ENCODE peak calls at places on chromosomes 4 and X, in nine cellular contexts. One of them, this sample, is unnamed.

GRCh38 chrX:47224896-47225290 is 6.4 kb downstream of the CDK16 start:
- DNase-seq in iris pigment epithelial cell: no peak
- DNase-seq in HFF-Myc: no peak
- DNase-seq in fibroblast of the aortic adventitia: no peak
- DNase-seq in NCI-H2227 treated with DMSO at 0.1 percent for 48 hours: no peak
- DNase-seq in RKO: no peak
- DNase-seq in SW 1271: no peak
- DNase-seq in aorta: peak
- DNase-seq in HT1080: no peak
- DNase-seq in this sample: no peak

GRCh38 chr4:2882341-2882740 is 38.7 kb downstream of the ADD1 start:
- DNase-seq in RKO: no peak
- DNase-seq in NCI-H2227 treated with DMSO at 0.1 percent for 48 hours: no peak
- DNase-seq in HT1080: no peak
- DNase-seq in fibroblast of the aortic adventitia: no peak
- DNase-seq in HFF-Myc: no peak
- DNase-seq in SW 1271: no peak
- DNase-seq in iris pigment epithelial cell: no peak
- DNase-seq in aorta: no peak
- DNase-seq in this sample: no peak

GRCh38 chr4:14254252-14254651 is 626.7 kb upstream of the BOD1L1 start:
- DNase-seq in HFF-Myc: peak
- DNase-seq in iris pigment epithelial cell: peak
- DNase-seq in SW 1271: peak
- DNase-seq in NCI-H2227 treated with DMSO at 0.1 percent for 48 hours: no peak
- DNase-seq in HT1080: peak
- DNase-seq in fibroblast of the aortic adventitia: peak
- DNase-seq in RKO: peak
- DNase-seq in aorta: no peak
- DNase-seq in this sample: peak

GRCh38 chr4:165518658-165519057 is 139.8 kb downstream of the CPE start:
- DNase-seq in aorta: no peak
- DNase-seq in NCI-H2227 treated with DMSO at 0.1 percent for 48 hours: no peak
- DNase-seq in fibroblast of the aortic adventitia: no peak
- DNase-seq in HFF-Myc: no peak
- DNase-seq in HT1080: no peak
- DNase-seq in RKO: no peak
- DNase-seq in SW 1271: no peak
- DNase-seq in iris pigment epithelial cell: no peak
- DNase-seq in this sample: no peak

GRCh38 chr4:184450045-184450444 is 24.3 kb downstream of the IRF2 start:
- DNase-seq in NCI-H2227 treated with DMSO at 0.1 percent for 48 hours: no peak
- DNase-seq in SW 1271: no peak
- DNase-seq in RKO: no peak
- DNase-seq in aorta: no peak
- DNase-seq in HT1080: peak
- DNase-seq in HFF-Myc: no peak
- DNase-seq in fibroblast of the aortic adventitia: peak
- DNase-seq in iris pigment epithelial cell: peak
- DNase-seq in this sample: peak

GRCh38 chr4:119898211-119898610 is 168.4 kb downstream of the MAD2L1 start:
- DNase-seq in aorta: no peak
- DNase-seq in SW 1271: no peak
- DNase-seq in fibroblast of the aortic adventitia: no peak
- DNase-seq in iris pigment epithelial cell: no peak
- DNase-seq in NCI-H2227 treated with DMSO at 0.1 percent for 48 hours: no peak
- DNase-seq in HFF-Myc: no peak
- DNase-seq in RKO: no peak
- DNase-seq in HT1080: no peak
- DNase-seq in this sample: no peak

GRCh38 chrX:116607766-116608165 is 145.0 kb upstream of the CT83 start:
- DNase-seq in SW 1271: no peak
- DNase-seq in NCI-H2227 treated with DMSO at 0.1 percent for 48 hours: no peak
- DNase-seq in HFF-Myc: no peak
- DNase-seq in fibroblast of the aortic adventitia: no peak
- DNase-seq in HT1080: no peak
- DNase-seq in RKO: no peak
- DNase-seq in aorta: no peak
- DNase-seq in iris pigment epithelial cell: peak
- DNase-seq in this sample: no peak

GRCh38 chrX:120262781-120263719 is 12.4 kb downstream of the ZBTB33 start:
- DNase-seq in fibroblast of the aortic adventitia: no peak
- DNase-seq in aorta: no peak
- DNase-seq in RKO: no peak
- DNase-seq in HFF-Myc: no peak
- DNase-seq in iris pigment epithelial cell: no peak
- DNase-seq in HT1080: no peak
- DNase-seq in SW 1271: no peak
- DNase-seq in NCI-H2227 treated with DMSO at 0.1 percent for 48 hours: no peak
- DNase-seq in this sample: no peak

GRCh38 chrX:11423362-11423818 is 130.2 kb downstream of the AMELX start:
- DNase-seq in RKO: peak
- DNase-seq in fibroblast of the aortic adventitia: peak
- DNase-seq in HT1080: peak
- DNase-seq in HFF-Myc: peak
- DNase-seq in NCI-H2227 treated with DMSO at 0.1 percent for 48 hours: no peak
- DNase-seq in iris pigment epithelial cell: peak
- DNase-seq in SW 1271: peak
- DNase-seq in aorta: no peak
- DNase-seq in this sample: peak

GRCh38 chr4:71187399-71188196 is 151.2 kb upstream of the SLC4A4 start:
- DNase-seq in aorta: peak
- DNase-seq in SW 1271: no peak
- DNase-seq in fibroblast of the aortic adventitia: peak
- DNase-seq in NCI-H2227 treated with DMSO at 0.1 percent for 48 hours: no peak
- DNase-seq in iris pigment epithelial cell: peak
- DNase-seq in HT1080: no peak
- DNase-seq in RKO: peak
- DNase-seq in HFF-Myc: no peak
- DNase-seq in this sample: peak

GRCh38 chrX:8632949-8633348 is 99.0 kb downstream of the ANOS1 start:
- DNase-seq in HT1080: no peak
- DNase-seq in iris pigment epithelial cell: no peak
- DNase-seq in RKO: no peak
- DNase-seq in fibroblast of the aortic adventitia: no peak
- DNase-seq in aorta: no peak
- DNase-seq in SW 1271: no peak
- DNase-seq in HFF-Myc: no peak
- DNase-seq in NCI-H2227 treated with DMSO at 0.1 percent for 48 hours: no peak
- DNase-seq in this sample: no peak

GRCh38 chr4:183256756-183257385 is 63.2 kb downstream of the CLDN22 start:
- DNase-seq in HFF-Myc: peak
- DNase-seq in fibroblast of the aortic adventitia: peak
- DNase-seq in RKO: peak
- DNase-seq in NCI-H2227 treated with DMSO at 0.1 percent for 48 hours: no peak
- DNase-seq in iris pigment epithelial cell: peak
- DNase-seq in aorta: peak
- DNase-seq in HT1080: peak
- DNase-seq in SW 1271: peak
- DNase-seq in this sample: peak

GRCh38 chr4:6748286-6748685 is 32.3 kb downstream of the BLOC1S4 start:
- DNase-seq in HFF-Myc: no peak
- DNase-seq in NCI-H2227 treated with DMSO at 0.1 percent for 48 hours: no peak
- DNase-seq in HT1080: no peak
- DNase-seq in aorta: no peak
- DNase-seq in fibroblast of the aortic adventitia: no peak
- DNase-seq in SW 1271: no peak
- DNase-seq in RKO: no peak
- DNase-seq in iris pigment epithelial cell: no peak
- DNase-seq in this sample: no peak

GRCh38 chr4:65893311-65893710 is 223.0 kb upstream of the EPHA5 start:
- DNase-seq in SW 1271: no peak
- DNase-seq in HT1080: no peak
- DNase-seq in HFF-Myc: no peak
- DNase-seq in iris pigment epithelial cell: no peak
- DNase-seq in NCI-H2227 treated with DMSO at 0.1 percent for 48 hours: no peak
- DNase-seq in aorta: no peak
- DNase-seq in fibroblast of the aortic adventitia: peak
- DNase-seq in RKO: no peak
- DNase-seq in this sample: peak

GRCh38 chrX:74449322-74449936 is 28.1 kb downstream of the SLC16A2 start:
- DNase-seq in iris pigment epithelial cell: no peak
- DNase-seq in NCI-H2227 treated with DMSO at 0.1 percent for 48 hours: no peak
- DNase-seq in HT1080: peak
- DNase-seq in fibroblast of the aortic adventitia: peak
- DNase-seq in HFF-Myc: no peak
- DNase-seq in SW 1271: no peak
- DNase-seq in aorta: no peak
- DNase-seq in RKO: no peak
- DNase-seq in this sample: peak

GRCh38 chrX:31894152-31894551 is 822.3 kb upstream of the FTHL17 start:
- DNase-seq in HFF-Myc: no peak
- DNase-seq in aorta: no peak
- DNase-seq in SW 1271: no peak
- DNase-seq in RKO: no peak
- DNase-seq in HT1080: no peak
- DNase-seq in fibroblast of the aortic adventitia: no peak
- DNase-seq in iris pigment epithelial cell: no peak
- DNase-seq in NCI-H2227 treated with DMSO at 0.1 percent for 48 hours: no peak
- DNase-seq in this sample: no peak

GRCh38 chr4:80192937-80193336 is 4.4 kb upstream of the PRDM8 start:
- DNase-seq in iris pigment epithelial cell: peak
- DNase-seq in aorta: no peak
- DNase-seq in HT1080: peak
- DNase-seq in fibroblast of the aortic adventitia: peak
- DNase-seq in SW 1271: no peak
- DNase-seq in NCI-H2227 treated with DMSO at 0.1 percent for 48 hours: no peak
- DNase-seq in HFF-Myc: no peak
- DNase-seq in RKO: no peak
- DNase-seq in this sample: peak

GRCh38 chr4:128288689-128289106 is 1.1 kb upstream of the PGRMC2 start:
- DNase-seq in SW 1271: no peak
- DNase-seq in fibroblast of the aortic adventitia: peak
- DNase-seq in RKO: peak
- DNase-seq in HT1080: no peak
- DNase-seq in NCI-H2227 treated with DMSO at 0.1 percent for 48 hours: peak
- DNase-seq in aorta: no peak
- DNase-seq in HFF-Myc: no peak
- DNase-seq in iris pigment epithelial cell: peak
- DNase-seq in this sample: peak

GRCh38 chr4:185473247-185473646 is 1.7 kb upstream of the CCDC110 start:
- DNase-seq in aorta: no peak
- DNase-seq in fibroblast of the aortic adventitia: no peak
- DNase-seq in HFF-Myc: no peak
- DNase-seq in NCI-H2227 treated with DMSO at 0.1 percent for 48 hours: no peak
- DNase-seq in RKO: no peak
- DNase-seq in iris pigment epithelial cell: no peak
- DNase-seq in SW 1271: no peak
- DNase-seq in HT1080: no peak
- DNase-seq in this sample: no peak

GRCh38 chr4:5782829-5783476 is 72.0 kb downstream of the EVC start:
- DNase-seq in NCI-H2227 treated with DMSO at 0.1 percent for 48 hours: no peak
- DNase-seq in aorta: no peak
- DNase-seq in HFF-Myc: no peak
- DNase-seq in HT1080: no peak
- DNase-seq in iris pigment epithelial cell: no peak
- DNase-seq in RKO: no peak
- DNase-seq in SW 1271: no peak
- DNase-seq in fibroblast of the aortic adventitia: no peak
- DNase-seq in this sample: no peak

GRCh38 chrX:37684918-37685317 is 673 bp upstream of the XK start:
- DNase-seq in HT1080: no peak
- DNase-seq in NCI-H2227 treated with DMSO at 0.1 percent for 48 hours: peak
- DNase-seq in iris pigment epithelial cell: no peak
- DNase-seq in RKO: no peak
- DNase-seq in fibroblast of the aortic adventitia: no peak
- DNase-seq in aorta: no peak
- DNase-seq in HFF-Myc: no peak
- DNase-seq in SW 1271: no peak
- DNase-seq in this sample: peak

GRCh38 chrX:125205084-125205917 is 114.4 kb upstream of the TEX13C start:
- DNase-seq in HT1080: peak
- DNase-seq in iris pigment epithelial cell: peak
- DNase-seq in aorta: peak
- DNase-seq in fibroblast of the aortic adventitia: no peak
- DNase-seq in NCI-H2227 treated with DMSO at 0.1 percent for 48 hours: peak
- DNase-seq in HFF-Myc: no peak
- DNase-seq in RKO: no peak
- DNase-seq in SW 1271: no peak
- DNase-seq in this sample: peak

GRCh38 chrX:28205905-28206304 is 224.7 kb upstream of the DCAF8L1 start:
- DNase-seq in RKO: no peak
- DNase-seq in aorta: no peak
- DNase-seq in SW 1271: no peak
- DNase-seq in iris pigment epithelial cell: no peak
- DNase-seq in HT1080: no peak
- DNase-seq in HFF-Myc: no peak
- DNase-seq in NCI-H2227 treated with DMSO at 0.1 percent for 48 hours: no peak
- DNase-seq in fibroblast of the aortic adventitia: no peak
- DNase-seq in this sample: no peak

GRCh38 chrX:118503260-118504041 is 7.8 kb downstream of the DOCK11 start:
- DNase-seq in RKO: no peak
- DNase-seq in SW 1271: no peak
- DNase-seq in fibroblast of the aortic adventitia: no peak
- DNase-seq in NCI-H2227 treated with DMSO at 0.1 percent for 48 hours: no peak
- DNase-seq in HT1080: no peak
- DNase-seq in iris pigment epithelial cell: no peak
- DNase-seq in HFF-Myc: no peak
- DNase-seq in aorta: no peak
- DNase-seq in this sample: no peak

GRCh38 chrX:46979340-46979739 is 67.1 kb downstream of the JADE3 start:
- DNase-seq in RKO: peak
- DNase-seq in NCI-H2227 treated with DMSO at 0.1 percent for 48 hours: no peak
- DNase-seq in fibroblast of the aortic adventitia: peak
- DNase-seq in iris pigment epithelial cell: peak
- DNase-seq in HT1080: peak
- DNase-seq in HFF-Myc: no peak
- DNase-seq in aorta: no peak
- DNase-seq in SW 1271: peak
- DNase-seq in this sample: peak

GRCh38 chrX:65846974-65847373 is 179.5 kb downstream of the MSN start:
- DNase-seq in HT1080: no peak
- DNase-seq in RKO: no peak
- DNase-seq in aorta: no peak
- DNase-seq in HFF-Myc: no peak
- DNase-seq in iris pigment epithelial cell: no peak
- DNase-seq in NCI-H2227 treated with DMSO at 0.1 percent for 48 hours: no peak
- DNase-seq in SW 1271: no peak
- DNase-seq in fibroblast of the aortic adventitia: no peak
- DNase-seq in this sample: no peak

GRCh38 chr4:118259103-118259502 is 93.7 kb downstream of the PRSS12 start:
- DNase-seq in NCI-H2227 treated with DMSO at 0.1 percent for 48 hours: no peak
- DNase-seq in fibroblast of the aortic adventitia: no peak
- DNase-seq in HFF-Myc: no peak
- DNase-seq in SW 1271: no peak
- DNase-seq in RKO: no peak
- DNase-seq in iris pigment epithelial cell: no peak
- DNase-seq in aorta: no peak
- DNase-seq in HT1080: no peak
- DNase-seq in this sample: no peak

GRCh38 chr4:1573830-1574459 is 110.2 kb downstream of the FAM53A start:
- DNase-seq in RKO: no peak
- DNase-seq in NCI-H2227 treated with DMSO at 0.1 percent for 48 hours: no peak
- DNase-seq in fibroblast of the aortic adventitia: no peak
- DNase-seq in HFF-Myc: no peak
- DNase-seq in SW 1271: no peak
- DNase-seq in iris pigment epithelial cell: no peak
- DNase-seq in aorta: peak
- DNase-seq in HT1080: no peak
- DNase-seq in this sample: no peak

GRCh38 chr4:16524911-16525574 is 298.8 kb upstream of the TAPT1 start:
- DNase-seq in RKO: no peak
- DNase-seq in HT1080: no peak
- DNase-seq in NCI-H2227 treated with DMSO at 0.1 percent for 48 hours: no peak
- DNase-seq in aorta: no peak
- DNase-seq in HFF-Myc: no peak
- DNase-seq in SW 1271: no peak
- DNase-seq in fibroblast of the aortic adventitia: peak
- DNase-seq in iris pigment epithelial cell: peak
- DNase-seq in this sample: no peak

GRCh38 chr4:2296621-2297601 is 35.0 kb upstream of the MXD4 start:
- DNase-seq in HT1080: no peak
- DNase-seq in RKO: no peak
- DNase-seq in aorta: peak
- DNase-seq in SW 1271: no peak
- DNase-seq in HFF-Myc: no peak
- DNase-seq in iris pigment epithelial cell: no peak
- DNase-seq in NCI-H2227 treated with DMSO at 0.1 percent for 48 hours: no peak
- DNase-seq in fibroblast of the aortic adventitia: no peak
- DNase-seq in this sample: no peak

GRCh38 chrX:132489256-132490085 is 633 bp upstream of the MBNL3 start:
- DNase-seq in iris pigment epithelial cell: peak
- DNase-seq in RKO: peak
- DNase-seq in aorta: peak
- DNase-seq in NCI-H2227 treated with DMSO at 0.1 percent for 48 hours: no peak
- DNase-seq in SW 1271: peak
- DNase-seq in HFF-Myc: no peak
- DNase-seq in fibroblast of the aortic adventitia: peak
- DNase-seq in HT1080: peak
- DNase-seq in this sample: peak

This sample was measured in PC-3.